ENCODE peak calls at places on chromosomes 7 and 10, in four cellular contexts. F, H, I and W are unnamed samples.
A peak's percentile ranks its signal among the peaks of the same experiment; 100 is the strongest.

GRCh38 chr7:70489808-70490207 is 642.1 kb upstream of the GALNT17 start:
- DNase-seq in H (no peak), I (no peak), F (no peak), W (no peak)

GRCh38 chr10:88994034-88994433 is 3.4 kb downstream of the FAS start:
- DNase-seq in I (peak; percentile 44), F (peak; percentile 11), H (no peak), W (peak; percentile 47)

GRCh38 chr7:143387156-143387975 is 6.2 kb downstream of the ZYX start:
- DNase-seq in H (no peak), I (no peak), F (peak; percentile 31), W (peak; percentile 41)

GRCh38 chr7:17661982-17662585 is 278.2 kb downstream of the SNX13 start:
- DNase-seq in I (peak; percentile 56), F (no peak), H (no peak), W (no peak)

GRCh38 chr7:65988084-65988483 is 6.1 kb upstream of the GUSB start:
- DNase-seq in I (no peak), H (no peak), F (no peak), W (no peak)

GRCh38 chr7:22238354-22239311 is 118.3 kb downstream of the RAPGEF5 start:
- DNase-seq in H (no peak), I (peak; percentile 41), F (no peak), W (peak; percentile 34)

GRCh38 chr10:114189700-114190099 is 10.5 kb downstream of the TDRD1 start:
- DNase-seq in I (no peak), H (no peak), F (no peak), W (no peak)

GRCh38 chr7:84612976-84613375 is 418.4 kb upstream of the SEMA3A start:
- DNase-seq in H (no peak), F (no peak), I (peak; percentile 73), W (peak; percentile 9)

GRCh38 chr10:58991842-58992241 is 184.6 kb upstream of the PHYHIPL start:
- DNase-seq in I (no peak), F (no peak), H (no peak), W (no peak)

GRCh38 chr10:58992830-58993460 is 183.5 kb upstream of the PHYHIPL start:
- DNase-seq in I (no peak), F (no peak), H (no peak), W (no peak)

GRCh38 chr10:58990693-58991092 is 185.8 kb upstream of the PHYHIPL start:
- DNase-seq in F (no peak), I (no peak), H (no peak), W (no peak)

GRCh38 chr10:58993480-58994221 is 182.8 kb upstream of the PHYHIPL start:
- DNase-seq in F (no peak), I (no peak), H (no peak), W (no peak)

DNA sequence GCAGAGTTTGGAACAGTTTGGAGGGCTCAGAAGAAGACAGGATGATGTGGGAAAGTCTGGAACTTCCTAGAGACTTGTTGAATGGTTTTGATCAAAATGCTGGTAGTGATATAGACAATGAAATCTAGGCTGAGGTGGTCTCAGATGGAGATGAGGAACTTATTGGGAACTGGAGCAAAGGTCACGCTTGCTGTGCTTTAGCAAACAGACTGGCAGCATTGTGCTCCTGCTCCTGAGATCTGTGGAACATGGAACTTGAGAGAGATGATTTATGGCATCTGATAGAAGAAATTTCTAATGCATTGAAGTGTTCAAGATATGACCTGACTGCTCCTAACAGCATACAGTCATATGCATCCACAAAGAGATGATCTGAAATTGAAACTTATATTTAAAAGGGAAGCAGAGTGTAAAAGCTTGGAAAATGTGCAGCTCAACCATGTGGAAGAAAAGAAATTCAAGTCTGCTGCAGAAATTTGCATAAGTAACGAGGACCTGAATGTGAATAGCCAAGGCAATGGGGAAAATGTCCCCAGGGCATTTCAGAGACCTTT is 186.9 kb upstream of the PHYHIPL start:
- DNase-seq in H (no peak), I (no peak), F (no peak), W (no peak)
- TF ChIP-seq CTCF in H (no peak), I (no peak), F (no peak), W (no peak)

GRCh38 chr7:82087099-82087498 is 317.3 kb upstream of the HGF start:
- DNase-seq in F (no peak), I (no peak), H (no peak), W (no peak)
- H3K4me3 ChIP-seq in F (no peak overlapping the region), I (no peak overlapping the region), H (no peak overlapping the region), W (no peak overlapping the region)

DNA sequence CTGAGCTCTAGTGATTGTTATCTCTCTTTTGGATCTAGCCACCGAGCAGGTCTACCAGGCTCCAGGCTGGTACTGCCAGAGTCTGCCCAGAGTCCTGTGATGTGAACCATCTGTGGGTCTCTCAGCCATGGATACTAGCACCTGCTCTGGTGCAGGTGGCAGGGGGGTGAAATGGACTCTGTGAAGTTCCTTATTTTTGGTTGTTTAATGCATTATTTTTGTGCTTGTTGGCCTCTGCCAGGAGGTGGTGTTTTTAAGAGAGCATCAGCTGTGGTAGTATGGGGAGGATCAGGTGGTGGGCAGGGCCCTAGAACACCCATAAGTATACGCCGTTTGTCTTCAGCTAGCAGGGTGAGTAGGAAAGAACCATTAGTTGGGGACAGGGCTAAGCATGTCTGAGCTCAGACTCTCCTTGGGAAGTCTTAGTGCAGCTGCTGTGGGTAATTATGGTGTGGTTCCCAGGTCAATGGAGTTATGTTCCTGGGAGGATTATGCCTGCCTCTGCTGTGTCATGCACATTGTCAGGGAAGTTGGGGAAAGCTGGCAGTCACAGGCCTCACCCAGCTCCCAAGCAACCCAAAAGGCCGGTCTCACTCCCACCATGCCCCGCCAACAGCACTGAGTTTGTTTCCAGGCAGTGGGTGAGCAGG is 81.8 kb downstream of the NPSR1 start:
- DNase-seq in H (no peak), I (no peak), F (no peak), W (no peak)
- TF ChIP-seq CTCF in H (no peak), I (no peak), F (no peak), W (no peak)

GRCh38 chr7:50334341-50334994 is 30.0 kb downstream of the IKZF1 start:
- DNase-seq in F (no peak), H (no peak), I (no peak), W (no peak)
- H3K4me3 ChIP-seq in F (no peak overlapping the region), H (no peak overlapping the region), I (no peak overlapping the region), W (no peak overlapping the region)